ENCODE peak calls at places on chromosomes 13 and 19, in seven cellular contexts. One of them, this sample, is unnamed.

GRCh38 chr19:54162241-54162805 is 2.8 kb upstream of the LENG1 start:
- DNase-seq in thyroid gland: peak; percentile 87
- DNase-seq in body of pancreas: peak; percentile 89
- DNase-seq in IMR-90: peak; percentile 44
- DNase-seq in PC-9: peak; percentile 81
- DNase-seq in choroid plexus epithelial cell: peak; percentile 76
- DNase-seq in pancreas: peak; percentile 80
- DNase-seq in this sample: no peak

GRCh38 chr19:40650749-40651305 is 39.6 kb downstream of the NUMBL start:
- DNase-seq in thyroid gland: no peak
- DNase-seq in body of pancreas: no peak
- DNase-seq in IMR-90: peak; percentile 74
- DNase-seq in PC-9: no peak
- DNase-seq in choroid plexus epithelial cell: peak; percentile 43
- DNase-seq in pancreas: no peak
- DNase-seq in this sample: no peak

GRCh38 chr13:40329682-40330485 is 336.6 kb downstream of the FOXO1 start:
- DNase-seq in thyroid gland: no peak
- DNase-seq in body of pancreas: no peak
- DNase-seq in IMR-90: no peak
- DNase-seq in PC-9: no peak
- DNase-seq in choroid plexus epithelial cell: peak; percentile 87
- DNase-seq in pancreas: no peak
- DNase-seq in this sample: no peak

GRCh38 chr13:39385621-39386231 is 217.3 kb downstream of the LHFPL6 start:
- DNase-seq in thyroid gland: peak; percentile 34
- DNase-seq in body of pancreas: no peak
- DNase-seq in IMR-90: peak; percentile 15
- DNase-seq in PC-9: no peak
- DNase-seq in choroid plexus epithelial cell: peak; percentile 63
- DNase-seq in pancreas: no peak
- DNase-seq in this sample: no peak

GRCh38 chr19:13099073-13099999 is 3.3 kb downstream of the LYL1 start:
- DNase-seq in thyroid gland: peak; percentile 60
- DNase-seq in body of pancreas: no peak
- DNase-seq in IMR-90: no peak
- DNase-seq in PC-9: no peak
- DNase-seq in choroid plexus epithelial cell: no peak
- DNase-seq in pancreas: no peak
- DNase-seq in this sample: no peak

GRCh38 chr13:83853771-83854170 is 28.5 kb downstream of the SLITRK1 start:
- DNase-seq in thyroid gland: no peak
- DNase-seq in body of pancreas: no peak
- DNase-seq in IMR-90: no peak
- DNase-seq in PC-9: no peak
- DNase-seq in choroid plexus epithelial cell: no peak
- DNase-seq in pancreas: no peak
- DNase-seq in this sample: no peak

GRCh38 chr13:21913010-21913409 is 242.1 kb downstream of the FGF9 start:
- DNase-seq in thyroid gland: no peak
- DNase-seq in body of pancreas: no peak
- DNase-seq in IMR-90: peak; percentile 19
- DNase-seq in PC-9: no peak
- DNase-seq in choroid plexus epithelial cell: no peak
- DNase-seq in pancreas: no peak
- DNase-seq in this sample: no peak

GRCh38 chr13:26971990-26972888 is 199.4 kb downstream of the USP12 start:
- DNase-seq in thyroid gland: no peak
- DNase-seq in body of pancreas: peak; percentile 70
- DNase-seq in IMR-90: peak; percentile 20
- DNase-seq in PC-9: peak; percentile 58
- DNase-seq in choroid plexus epithelial cell: peak; percentile 37
- DNase-seq in pancreas: peak; percentile 56
- DNase-seq in this sample: no peak

GRCh38 chr13:42991892-42992584 is at the start of gene EPSTI1:
- DNase-seq in thyroid gland: peak; percentile 62
- DNase-seq in body of pancreas: peak; percentile 52
- DNase-seq in IMR-90: peak; percentile 74
- DNase-seq in PC-9: no peak
- DNase-seq in choroid plexus epithelial cell: peak; percentile 90
- DNase-seq in pancreas: peak; percentile 37
- DNase-seq in this sample: no peak

GRCh38 chr13:36395280-36395679 is 37.0 kb upstream of the CCNA1 start:
- DNase-seq in thyroid gland: no peak
- DNase-seq in body of pancreas: no peak
- DNase-seq in IMR-90: peak; percentile 66
- DNase-seq in PC-9: peak; percentile 47
- DNase-seq in choroid plexus epithelial cell: peak; percentile 85
- DNase-seq in pancreas: no peak
- DNase-seq in this sample: no peak

GRCh38 chr13:97121894-97122293 is 100.2 kb upstream of the MBNL2 start:
- DNase-seq in thyroid gland: no peak
- DNase-seq in body of pancreas: no peak
- DNase-seq in IMR-90: peak; percentile 54
- DNase-seq in PC-9: peak; percentile 78
- DNase-seq in choroid plexus epithelial cell: no peak
- DNase-seq in pancreas: no peak
- DNase-seq in this sample: peak; percentile 71

GRCh38 chr19:1945899-1946298 is 4.9 kb downstream of the CSNK1G2 start:
- DNase-seq in thyroid gland: peak; percentile 26
- DNase-seq in body of pancreas: peak; percentile 39
- DNase-seq in IMR-90: no peak
- DNase-seq in PC-9: no peak
- DNase-seq in choroid plexus epithelial cell: peak; percentile 17
- DNase-seq in pancreas: peak; percentile 28
- DNase-seq in this sample: no peak

GRCh38 chr19:17220207-17220758 is 5.1 kb downstream of the USE1 start:
- DNase-seq in thyroid gland: no peak
- DNase-seq in body of pancreas: no peak
- DNase-seq in IMR-90: peak; percentile 71
- DNase-seq in PC-9: peak; percentile 77
- DNase-seq in choroid plexus epithelial cell: peak; percentile 87
- DNase-seq in pancreas: no peak
- DNase-seq in this sample: peak; percentile 23

GRCh38 chr13:53250272-53250875 is 221.8 kb downstream of the OLFM4 start:
- DNase-seq in thyroid gland: no peak
- DNase-seq in body of pancreas: peak; percentile 21
- DNase-seq in IMR-90: peak; percentile 72
- DNase-seq in PC-9: peak; percentile 69
- DNase-seq in choroid plexus epithelial cell: peak; percentile 85
- DNase-seq in pancreas: peak; percentile 13
- DNase-seq in this sample: peak; percentile 17

GRCh38 chr13:100550433-100550832 is 38.2 kb downstream of the GGACT start:
- DNase-seq in thyroid gland: no peak
- DNase-seq in body of pancreas: no peak
- DNase-seq in IMR-90: peak; percentile 15
- DNase-seq in PC-9: no peak
- DNase-seq in choroid plexus epithelial cell: peak; percentile 77
- DNase-seq in pancreas: no peak
- DNase-seq in this sample: no peak

GRCh38 chr13:35479691-35480090 is 3.2 kb upstream of the MAB21L1 start:
- DNase-seq in thyroid gland: no peak
- DNase-seq in body of pancreas: no peak
- DNase-seq in IMR-90: no peak
- DNase-seq in PC-9: no peak
- DNase-seq in choroid plexus epithelial cell: no peak
- DNase-seq in pancreas: no peak
- DNase-seq in this sample: no peak

GRCh38 chr19:40578442-40578908 is 1.8 kb downstream of the SHKBP1 start:
- DNase-seq in thyroid gland: no peak
- DNase-seq in body of pancreas: no peak
- DNase-seq in IMR-90: peak; percentile 41
- DNase-seq in PC-9: no peak
- DNase-seq in choroid plexus epithelial cell: peak; percentile 49
- DNase-seq in pancreas: no peak
- DNase-seq in this sample: no peak

GRCh38 chr19:55179570-55180484 is at the start of gene SYT5:
- DNase-seq in thyroid gland: peak; percentile 21
- DNase-seq in body of pancreas: peak; percentile 57
- DNase-seq in IMR-90: no peak
- DNase-seq in PC-9: no peak
- DNase-seq in choroid plexus epithelial cell: peak; percentile 31
- DNase-seq in pancreas: peak; percentile 38
- DNase-seq in this sample: no peak

GRCh38 chr19:15454371-15454800 is 4.6 kb upstream of the WIZ start:
- DNase-seq in thyroid gland: peak; percentile 52
- DNase-seq in body of pancreas: peak; percentile 40
- DNase-seq in IMR-90: no peak
- DNase-seq in PC-9: no peak
- DNase-seq in choroid plexus epithelial cell: no peak
- DNase-seq in pancreas: peak; percentile 41
- DNase-seq in this sample: no peak
- TF ChIP-seq CTCF in thyroid gland: no peak
- TF ChIP-seq CTCF in body of pancreas: no peak
- TF ChIP-seq CTCF in IMR-90: no peak
- TF ChIP-seq CTCF in PC-9: peak; percentile 43
- TF ChIP-seq CTCF in choroid plexus epithelial cell: peak; percentile 52
- TF ChIP-seq CTCF in pancreas: no peak
- TF ChIP-seq CTCF in this sample: peak; percentile 36

GRCh38 chr19:5627395-5627904 is 4.6 kb downstream of the SAFB start:
- DNase-seq in thyroid gland: no peak
- DNase-seq in body of pancreas: no peak
- DNase-seq in IMR-90: peak; percentile 72
- DNase-seq in PC-9: no peak
- DNase-seq in choroid plexus epithelial cell: peak; percentile 43
- DNase-seq in pancreas: no peak
- DNase-seq in this sample: peak; percentile 23
- H3K4me3 ChIP-seq in thyroid gland: no peak overlapping the region
- H3K4me3 ChIP-seq in body of pancreas: no peak overlapping the region
- H3K4me3 ChIP-seq in IMR-90: no peak overlapping the region
- H3K4me3 ChIP-seq in PC-9: no peak overlapping the region
- H3K4me3 ChIP-seq in choroid plexus epithelial cell: no peak overlapping the region
- H3K4me3 ChIP-seq in pancreas: no peak overlapping the region
- H3K4me3 ChIP-seq in this sample: no peak overlapping the region

GRCh38 chr13:33441015-33441414 is 155.5 kb upstream of the STARD13 start:
- DNase-seq in thyroid gland: peak; percentile 64
- DNase-seq in body of pancreas: peak; percentile 38
- DNase-seq in IMR-90: peak; percentile 47
- DNase-seq in PC-9: no peak
- DNase-seq in choroid plexus epithelial cell: peak; percentile 59
- DNase-seq in pancreas: peak; percentile 11
- DNase-seq in this sample: no peak
- TF ChIP-seq CTCF in thyroid gland: peak; percentile 49
- TF ChIP-seq CTCF in body of pancreas: peak; percentile 20
- TF ChIP-seq CTCF in IMR-90: peak; percentile 22
- TF ChIP-seq CTCF in PC-9: peak; percentile 55
- TF ChIP-seq CTCF in choroid plexus epithelial cell: peak; percentile 55
- TF ChIP-seq CTCF in pancreas: peak; percentile 13
- TF ChIP-seq CTCF in this sample: peak; percentile 41

GRCh38 chr19:51587264-51588191 is 16.4 kb downstream of the ZNF175 start:
- DNase-seq in thyroid gland: no peak
- DNase-seq in body of pancreas: no peak
- DNase-seq in IMR-90: no peak
- DNase-seq in PC-9: no peak
- DNase-seq in choroid plexus epithelial cell: no peak
- DNase-seq in pancreas: no peak
- DNase-seq in this sample: no peak
- H3K4me3 ChIP-seq in thyroid gland: no peak overlapping the region
- H3K4me3 ChIP-seq in body of pancreas: no peak overlapping the region
- H3K4me3 ChIP-seq in IMR-90: no peak overlapping the region
- H3K4me3 ChIP-seq in PC-9: no peak overlapping the region
- H3K4me3 ChIP-seq in choroid plexus epithelial cell: no peak overlapping the region
- H3K4me3 ChIP-seq in pancreas: no peak overlapping the region
- H3K4me3 ChIP-seq in this sample: no peak overlapping the region

GRCh38 chr13:114115191-114115671 is 17.2 kb downstream of the RASA3 start:
- DNase-seq in thyroid gland: no peak
- DNase-seq in body of pancreas: no peak
- DNase-seq in IMR-90: peak; percentile 94
- DNase-seq in PC-9: no peak
- DNase-seq in choroid plexus epithelial cell: peak; percentile 75
- DNase-seq in pancreas: no peak
- DNase-seq in this sample: no peak
- TF ChIP-seq CTCF in thyroid gland: no peak
- TF ChIP-seq CTCF in body of pancreas: no peak
- TF ChIP-seq CTCF in IMR-90: peak; percentile 37
- TF ChIP-seq CTCF in PC-9: no peak
- TF ChIP-seq CTCF in choroid plexus epithelial cell: peak; percentile 30
- TF ChIP-seq CTCF in pancreas: no peak
- TF ChIP-seq CTCF in this sample: peak; percentile 20

DNA sequence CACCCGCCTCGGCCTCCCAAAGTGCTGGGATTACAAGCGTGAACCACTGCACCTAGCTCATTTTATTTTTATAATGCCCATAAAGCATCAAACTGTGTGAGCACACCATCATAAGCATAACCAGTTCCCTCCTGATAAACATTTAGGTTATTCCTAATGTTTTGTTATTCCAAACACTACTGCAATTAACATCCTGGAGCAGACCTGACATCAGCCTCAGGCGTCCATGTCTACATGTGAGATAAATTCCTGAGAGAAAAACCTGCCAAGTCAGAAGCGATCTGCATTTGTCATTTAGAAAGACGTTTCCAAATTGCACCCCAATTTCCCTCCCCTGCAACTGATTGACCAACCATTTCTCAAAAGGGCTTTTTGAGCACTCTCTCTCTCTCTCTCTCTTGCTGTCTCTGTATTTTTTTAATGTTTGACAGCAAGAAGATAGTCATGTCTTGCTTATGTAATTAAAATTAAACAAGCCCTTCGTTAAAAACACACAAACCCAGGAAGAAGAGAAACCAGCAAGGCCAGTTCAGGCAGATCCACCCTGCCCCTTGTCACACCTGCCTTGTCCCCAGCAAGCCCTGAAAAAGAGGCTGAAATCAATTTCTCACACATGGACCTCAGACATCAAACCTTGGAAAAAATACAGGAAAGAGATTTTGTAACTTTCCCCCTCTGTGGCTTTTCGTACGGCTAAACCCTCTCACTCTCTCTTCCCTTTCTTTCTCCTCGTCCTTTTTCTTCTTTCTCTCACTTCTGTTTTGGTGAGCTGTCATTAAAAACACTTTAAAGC is 9.9 kb downstream of the LYPD3 start:
- DNase-seq in thyroid gland: no peak
- DNase-seq in body of pancreas: no peak
- DNase-seq in IMR-90: no peak
- DNase-seq in PC-9: peak; percentile 77
- DNase-seq in choroid plexus epithelial cell: no peak
- DNase-seq in pancreas: no peak
- DNase-seq in this sample: no peak
- H3K4me3 ChIP-seq in thyroid gland: no peak overlapping the region
- H3K4me3 ChIP-seq in body of pancreas: no peak overlapping the region
- H3K4me3 ChIP-seq in IMR-90: no peak overlapping the region
- H3K4me3 ChIP-seq in PC-9: peak overlapping the region; percentile 30
- H3K4me3 ChIP-seq in choroid plexus epithelial cell: no peak overlapping the region
- H3K4me3 ChIP-seq in pancreas: no peak overlapping the region
- H3K4me3 ChIP-seq in this sample: no peak overlapping the region